ENCODE peak calls at places on chromosomes 6 and 20, in six cellular contexts. X is colonic mucosa, J is AG04450, H is lower lobe of right lung, V is GM23248, S is PC-9. I is an unnamed sample.

GRCh38 chr6:7910654-7911344 is at the start of gene TXNDC5:
- DNase-seq in J (no peak), H (peak; percentile 86), S (no peak), X (peak; percentile 81), V (peak; percentile 89), I (peak; percentile 67)

GRCh38 chr6:121651420-121651819 is 216.0 kb downstream of the GJA1 start:
- DNase-seq in X (no peak), S (no peak), H (no peak), V (no peak), J (no peak), I (no peak)

GRCh38 chr6:147384737-147385710 is 123.5 kb upstream of the SAMD5 start:
- DNase-seq in J (no peak), H (no peak), X (no peak), S (no peak), V (no peak), I (no peak)

GRCh38 chr6:53461041-53461656 is 83.8 kb downstream of the GCLC start:
- DNase-seq in H (no peak), X (no peak), J (no peak), S (no peak), V (peak; percentile 22), I (no peak)

GRCh38 chr6:111480988-111481830 is 1.8 kb downstream of the REV3L start:
- DNase-seq in V (peak; percentile 35), H (no peak), X (no peak), S (no peak), J (no peak), I (no peak)

GRCh38 chr6:148432405-148433195 is 90.0 kb downstream of the SASH1 start:
- DNase-seq in V (no peak), H (no peak), S (no peak), J (no peak), X (no peak), I (no peak)

GRCh38 chr6:134626131-134626530 is 308.2 kb upstream of the SGK1 start:
- DNase-seq in X (no peak), V (peak; percentile 54), H (no peak), J (no peak), S (no peak), I (no peak)

GRCh38 chr6:93571341-93571740 is 152.0 kb upstream of the EPHA7 start:
- DNase-seq in J (no peak), S (no peak), V (no peak), H (no peak), X (no peak), I (no peak)

GRCh38 chr6:53811082-53811481 is 16.3 kb downstream of the LRRC1 start:
- DNase-seq in H (peak; percentile 69), J (no peak), V (peak; percentile 66), S (peak; percentile 90), X (peak; percentile 77), I (no peak)

GRCh38 chr6:156848123-156848522 is 70.9 kb downstream of the ARID1B start:
- DNase-seq in S (no peak), X (no peak), H (no peak), J (no peak), V (no peak), I (no peak)

GRCh38 chr20:904146-904545 is 12.0 kb downstream of the ANGPT4 start:
- DNase-seq in X (no peak), J (no peak), H (no peak), S (no peak), V (no peak), I (no peak)

GRCh38 chr6:4936681-4937041 is 67.2 kb downstream of the RPP40 start:
- DNase-seq in J (peak; percentile 44), X (no peak), S (no peak), V (peak; percentile 62), H (no peak), I (no peak)

GRCh38 chr6:160034346-160034930 is 65.6 kb downstream of the IGF2R start:
- DNase-seq in S (no peak), V (no peak), H (no peak), J (no peak), X (no peak), I (no peak)

GRCh38 chr6:160036790-160037206 is 67.9 kb downstream of the IGF2R start:
- DNase-seq in J (peak; percentile 34), X (no peak), V (peak; percentile 96), S (no peak), H (no peak), I (peak; percentile 83)

GRCh38 chr6:160035693-160036330 is 66.9 kb downstream of the IGF2R start:
- DNase-seq in X (no peak), J (no peak), S (no peak), V (peak; percentile 32), H (no peak), I (peak; percentile 79)

GRCh38 chr6:160035241-160035640 is 66.4 kb downstream of the IGF2R start:
- DNase-seq in V (no peak), J (no peak), X (no peak), H (no peak), S (no peak), I (no peak)

GRCh38 chr6:160036331-160036695 is 67.4 kb downstream of the IGF2R start:
- DNase-seq in S (no peak), J (no peak), V (no peak), H (no peak), X (no peak), I (peak; percentile 86)
- H3K27ac ChIP-seq in S (no peak overlapping the region), J (peak overlapping the region; percentile 42), V (peak overlapping the region; percentile 72), H (no peak overlapping the region), X (no peak overlapping the region), I (peak overlapping the region; percentile 84)

GRCh38 chr6:138487122-138487604 is 12.1 kb downstream of the NHSL1 start:
- DNase-seq in X (no peak), H (no peak), J (no peak), S (no peak), V (no peak), I (no peak)

GRCh38 chr6:138485005-138485545 is 14.2 kb downstream of the NHSL1 start:
- DNase-seq in X (no peak), J (no peak), S (no peak), H (no peak), V (peak; percentile 30), I (no peak)

GRCh38 chr6:138485586-138486248 is 13.6 kb downstream of the NHSL1 start:
- DNase-seq in V (no peak), S (no peak), H (no peak), X (no peak), J (no peak), I (no peak)

GRCh38 chr6:138483911-138484731 is 15.2 kb downstream of the NHSL1 start:
- DNase-seq in X (no peak), V (no peak), J (no peak), H (no peak), S (no peak), I (no peak)

GRCh38 chr6:138486249-138487121 is 12.8 kb downstream of the NHSL1 start:
- DNase-seq in X (no peak), J (no peak), S (no peak), V (no peak), H (no peak), I (no peak)
- H3K27ac ChIP-seq in X (peak overlapping the region; percentile 67), J (no peak overlapping the region), S (no peak overlapping the region), V (no peak overlapping the region), H (no peak overlapping the region), I (no peak overlapping the region)

DNA sequence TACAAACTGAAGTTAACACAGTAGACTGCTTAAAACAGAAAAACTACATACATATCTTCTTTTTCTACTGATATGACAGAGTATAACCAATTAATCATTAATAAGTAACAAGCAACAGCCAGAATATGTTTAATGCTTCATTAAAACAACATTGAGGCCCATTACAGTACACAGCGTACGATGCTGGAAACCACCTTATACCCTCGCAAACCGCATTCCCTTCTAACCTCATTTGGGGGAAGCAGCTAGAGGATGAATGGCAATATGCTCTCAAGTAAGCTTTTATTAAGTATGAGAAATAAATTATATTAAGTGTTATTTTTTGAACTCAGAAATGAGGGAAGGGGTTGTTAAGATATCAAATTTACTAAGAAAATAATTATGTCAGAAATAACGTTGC is 142.4 kb downstream of the GMDS start:
- DNase-seq in S (no peak), J (no peak), H (no peak), X (no peak), V (no peak), I (no peak)
- H3K27ac ChIP-seq in S (no peak overlapping the region), J (no peak overlapping the region), H (no peak overlapping the region), X (no peak overlapping the region), V (no peak overlapping the region), I (no peak overlapping the region)

GRCh38 chr20:50115041-50115512 is 2.1 kb upstream of the UBE2V1 start:
- DNase-seq in H (no peak), J (no peak), X (no peak), S (no peak), V (no peak), I (no peak)
- H3K27ac ChIP-seq in H (peak overlapping the region; percentile 66), J (peak overlapping the region; percentile 31), X (no peak overlapping the region), S (peak overlapping the region; percentile 20), V (peak overlapping the region; percentile 50), I (peak overlapping the region; percentile 52)

I was measured in vagina.